ENCODE peak calls at places on chromosome 21, in ten cellular contexts. Q is activated CD4-positive, alpha-beta T cell treated with anti-CD3 and anti-CD28 coated beads, Interleukin-2, amount 50 U/mL, for 24 hours; O is B cell; G is HS-27A; M is activated CD8-positive, alpha-beta T cell treated with anti-CD3 and anti-CD28 coated beads for 36 hours; D is mesenchymal stem cell; U is heart left ventricle; Y is NCI-H1105; C is aorta; E is body of pancreas. S is an unnamed sample.

GRCh38 chr21:41593784-41594138 is 85.8 kb upstream of the TMPRSS2 start:
- DNase-seq in Q (no peak), O (no peak), G (no peak), M (no peak), D (no peak), U (no peak), Y (no peak), C (no peak), E (peak), S (no peak)

GRCh38 chr21:26849428-26850115 is 4.4 kb upstream of the ADAMTS1 start:
- DNase-seq in Q (no peak), O (no peak), G (no peak), M (no peak), D (peak), U (no peak), Y (no peak), C (no peak), E (no peak), S (no peak)

GRCh38 chr21:15462092-15462491 is 267.7 kb upstream of the USP25 start:
- DNase-seq in Q (no peak), O (no peak), G (no peak), M (no peak), D (no peak), U (no peak), Y (no peak), C (no peak), E (no peak), S (no peak)

GRCh38 chr21:34885636-34886553 is 163.2 kb downstream of the RUNX1 start:
- DNase-seq in Q (no peak), O (no peak), G (peak), M (no peak), D (peak), U (no peak), Y (no peak), C (no peak), E (peak), S (no peak)

GRCh38 chr21:46028547-46029200 is 47.1 kb downstream of the COL6A1 start:
- DNase-seq in Q (no peak), O (no peak), G (no peak), M (no peak), D (peak), U (no peak), Y (no peak), C (no peak), E (no peak), S (no peak)

GRCh38 chr21:36699026-36699545 is at the start of gene SIM2:
- DNase-seq in Q (no peak), O (no peak), G (peak), M (no peak), D (no peak), U (no peak), Y (no peak), C (no peak), E (no peak), S (no peak)

GRCh38 chr21:29238967-29239289 is 59.8 kb upstream of the BACH1 start:
- DNase-seq in Q (no peak), O (no peak), G (no peak), M (no peak), D (peak), U (no peak), Y (no peak), C (no peak), E (no peak), S (no peak)

GRCh38 chr21:42038826-42039425 is 28.8 kb upstream of the ZBTB21 start:
- DNase-seq in Q (no peak), O (no peak), G (no peak), M (no peak), D (peak), U (no peak), Y (no peak), C (no peak), E (peak), S (no peak)

GRCh38 chr21:34916446-34916845 is 132.7 kb downstream of the RUNX1 start:
- DNase-seq in Q (no peak), O (no peak), G (no peak), M (no peak), D (peak), U (no peak), Y (no peak), C (no peak), E (no peak), S (no peak)

S was measured in T follicular helper cell.